ENCODE peak calls at places on chromosomes 12 and 14, in seven cellular contexts. One of them, this sample, is unnamed.

GRCh38 chr14:102206901-102207300 is 67.2 kb downstream of the WDR20 start:
- DNase-seq in thyroid gland: no peak
- DNase-seq in ovary: no peak
- DNase-seq in stomach: peak; percentile 24
- DNase-seq in H1: no peak
- DNase-seq in A549: no peak
- DNase-seq in K562: no peak
- DNase-seq in this sample: no peak

GRCh38 chr12:131536766-131537165 is 174.1 kb upstream of the SFSWAP start:
- DNase-seq in ovary: no peak
- DNase-seq in stomach: no peak
- DNase-seq in A549: no peak
- DNase-seq in K562: no peak
- DNase-seq in thyroid gland: no peak
- DNase-seq in H1: no peak
- DNase-seq in this sample: no peak

GRCh38 chr14:99996951-99997571 is 68.2 kb upstream of the EVL start:
- DNase-seq in H1: no peak
- DNase-seq in K562: no peak
- DNase-seq in A549: no peak
- DNase-seq in stomach: no peak
- DNase-seq in ovary: no peak
- DNase-seq in thyroid gland: no peak
- DNase-seq in this sample: no peak

GRCh38 chr12:50635356-50635755 is 128.5 kb upstream of the ATF1 start:
- DNase-seq in K562: no peak
- DNase-seq in stomach: peak; percentile 38
- DNase-seq in A549: no peak
- DNase-seq in ovary: no peak
- DNase-seq in H1: no peak
- DNase-seq in thyroid gland: peak; percentile 75
- DNase-seq in this sample: no peak

GRCh38 chr14:89367449-89368120 is 49.4 kb downstream of the FOXN3 start:
- DNase-seq in stomach: peak; percentile 47
- DNase-seq in ovary: no peak
- DNase-seq in H1: no peak
- DNase-seq in K562: no peak
- DNase-seq in A549: no peak
- DNase-seq in thyroid gland: no peak
- DNase-seq in this sample: no peak

GRCh38 chr12:124674937-124675336 is 107.5 kb upstream of the NCOR2 start:
- DNase-seq in ovary: no peak
- DNase-seq in thyroid gland: no peak
- DNase-seq in H1: no peak
- DNase-seq in stomach: no peak
- DNase-seq in A549: no peak
- DNase-seq in K562: no peak
- DNase-seq in this sample: no peak

GRCh38 chr14:67583711-67584644 is 16.1 kb downstream of the PIGH start:
- DNase-seq in A549: peak; percentile 56
- DNase-seq in thyroid gland: peak; percentile 37
- DNase-seq in ovary: no peak
- DNase-seq in stomach: peak; percentile 42
- DNase-seq in K562: peak; percentile 72
- DNase-seq in H1: no peak
- DNase-seq in this sample: no peak

GRCh38 chr14:68951051-68951797 is 27.9 kb downstream of the ACTN1 start:
- DNase-seq in stomach: peak; percentile 81
- DNase-seq in thyroid gland: peak; percentile 29
- DNase-seq in A549: peak; percentile 95
- DNase-seq in ovary: peak; percentile 87
- DNase-seq in H1: no peak
- DNase-seq in K562: peak; percentile 45
- DNase-seq in this sample: no peak

GRCh38 chr12:51921017-51921725 is 13.9 kb downstream of the ACVRL1 start:
- DNase-seq in stomach: no peak
- DNase-seq in A549: no peak
- DNase-seq in thyroid gland: no peak
- DNase-seq in ovary: no peak
- DNase-seq in H1: no peak
- DNase-seq in K562: no peak
- DNase-seq in this sample: no peak

GRCh38 chr14:26855051-26855753 is 257.4 kb upstream of the NOVA1 start:
- DNase-seq in A549: no peak
- DNase-seq in ovary: no peak
- DNase-seq in stomach: no peak
- DNase-seq in thyroid gland: no peak
- DNase-seq in H1: no peak
- DNase-seq in K562: no peak
- DNase-seq in this sample: no peak

GRCh38 chr14:67940476-67940875 is 120.9 kb downstream of the RAD51B start:
- DNase-seq in thyroid gland: no peak
- DNase-seq in ovary: no peak
- DNase-seq in K562: no peak
- DNase-seq in H1: no peak
- DNase-seq in A549: no peak
- DNase-seq in stomach: no peak
- DNase-seq in this sample: no peak

GRCh38 chr14:61444215-61444768 is 122.9 kb downstream of the PRKCH start:
- DNase-seq in A549: no peak
- DNase-seq in ovary: no peak
- DNase-seq in stomach: no peak
- DNase-seq in H1: no peak
- DNase-seq in K562: peak; percentile 12
- DNase-seq in thyroid gland: no peak
- DNase-seq in this sample: no peak

GRCh38 chr12:92340441-92341332 is 195.0 kb upstream of the BTG1 start:
- DNase-seq in A549: no peak
- DNase-seq in K562: peak; percentile 55
- DNase-seq in thyroid gland: no peak
- DNase-seq in H1: no peak
- DNase-seq in ovary: no peak
- DNase-seq in stomach: no peak
- DNase-seq in this sample: no peak

GRCh38 chr12:16515666-16516065 is 90.3 kb downstream of the LMO3 start:
- DNase-seq in H1: no peak
- DNase-seq in stomach: no peak
- DNase-seq in ovary: no peak
- DNase-seq in K562: no peak
- DNase-seq in A549: no peak
- DNase-seq in thyroid gland: no peak
- DNase-seq in this sample: no peak

GRCh38 chr14:29545714-29546113 is 381.9 kb downstream of the PRKD1 start:
- DNase-seq in thyroid gland: no peak
- DNase-seq in stomach: no peak
- DNase-seq in ovary: no peak
- DNase-seq in K562: no peak
- DNase-seq in A549: no peak
- DNase-seq in H1: no peak
- DNase-seq in this sample: no peak

GRCh38 chr14:99413972-99414371 is 66.7 kb downstream of the SETD3 start:
- DNase-seq in thyroid gland: no peak
- DNase-seq in H1: no peak
- DNase-seq in K562: no peak
- DNase-seq in stomach: no peak
- DNase-seq in ovary: no peak
- DNase-seq in A549: no peak
- DNase-seq in this sample: no peak

GRCh38 chr12:116066381-116067230 is 210.9 kb downstream of the MED13L start:
- DNase-seq in thyroid gland: peak; percentile 68
- DNase-seq in H1: no peak
- DNase-seq in K562: peak; percentile 69
- DNase-seq in A549: peak; percentile 72
- DNase-seq in ovary: no peak
- DNase-seq in stomach: peak; percentile 57
- DNase-seq in this sample: no peak

GRCh38 chr14:53151867-53152626 is 1.1 kb downstream of the DDHD1 start:
- DNase-seq in A549: peak; percentile 68
- DNase-seq in K562: peak; percentile 34
- DNase-seq in thyroid gland: peak; percentile 49
- DNase-seq in stomach: peak; percentile 55
- DNase-seq in H1: no peak
- DNase-seq in ovary: peak; percentile 35
- DNase-seq in this sample: no peak

GRCh38 chr12:22532317-22532716 is 12.0 kb downstream of the C2CD5 start:
- DNase-seq in H1: no peak
- DNase-seq in A549: no peak
- DNase-seq in stomach: no peak
- DNase-seq in thyroid gland: no peak
- DNase-seq in K562: no peak
- DNase-seq in ovary: no peak
- DNase-seq in this sample: no peak

DNA sequence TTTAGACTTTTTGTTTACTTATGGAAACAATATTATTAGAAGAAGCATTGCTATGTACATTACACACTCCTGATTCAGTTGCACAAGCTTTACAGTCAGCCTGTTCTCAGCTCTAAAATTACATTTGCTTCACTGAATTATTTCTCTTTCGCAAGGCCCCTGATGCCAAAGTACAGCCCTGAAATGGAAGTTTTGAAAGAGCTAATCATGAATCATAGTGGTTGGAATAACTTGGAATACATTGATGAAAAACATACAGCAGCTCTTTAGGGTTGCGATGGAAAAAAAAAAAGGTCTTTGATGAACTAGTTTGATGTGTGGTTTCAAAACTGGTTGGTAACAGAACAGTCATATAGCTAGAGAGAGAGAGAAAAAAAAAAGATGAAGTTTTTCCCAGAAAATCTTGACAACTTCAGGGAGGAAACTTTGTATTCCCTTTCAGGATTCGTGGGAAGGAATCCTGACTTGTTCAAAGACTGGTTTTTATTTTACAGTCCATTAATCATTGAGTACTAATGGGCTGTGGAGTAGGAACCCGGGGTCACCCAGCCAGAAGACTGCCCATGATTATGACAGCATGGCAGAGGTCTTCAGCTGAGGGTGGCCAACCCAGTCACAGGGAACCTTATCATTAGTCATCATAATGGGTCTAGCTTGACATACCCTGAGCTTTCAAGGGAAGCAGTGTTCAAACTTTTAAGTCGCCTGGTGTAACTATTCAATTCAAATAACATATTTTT is 460.1 kb downstream of the NAV3 start:
- DNase-seq in H1: no peak
- DNase-seq in A549: peak; percentile 70
- DNase-seq in ovary: no peak
- DNase-seq in stomach: no peak
- DNase-seq in K562: no peak
- DNase-seq in thyroid gland: no peak
- DNase-seq in this sample: no peak
- H3K4me3 ChIP-seq in H1: no peak overlapping the region
- H3K4me3 ChIP-seq in A549: no peak overlapping the region
- H3K4me3 ChIP-seq in ovary: no peak overlapping the region
- H3K4me3 ChIP-seq in stomach: no peak overlapping the region
- H3K4me3 ChIP-seq in K562: no peak overlapping the region
- H3K4me3 ChIP-seq in thyroid gland: no peak overlapping the region
- H3K4me3 ChIP-seq in this sample: no peak overlapping the region

GRCh38 chr12:117143008-117143532 is 43.9 kb upstream of the TESC start:
- DNase-seq in A549: peak; percentile 99
- DNase-seq in stomach: peak; percentile 64
- DNase-seq in ovary: no peak
- DNase-seq in K562: no peak
- DNase-seq in thyroid gland: no peak
- DNase-seq in H1: no peak
- DNase-seq in this sample: no peak
- TF ChIP-seq POLR2A in A549: no peak
- TF ChIP-seq POLR2A in stomach: no peak
- TF ChIP-seq POLR2A in ovary: no peak
- TF ChIP-seq POLR2A in K562: no peak
- TF ChIP-seq POLR2A in thyroid gland: no peak
- TF ChIP-seq POLR2A in H1: no peak
- TF ChIP-seq POLR2A in this sample: no peak

GRCh38 chr12:119679490-119679889 is 11.6 kb downstream of the PRKAB1 start:
- DNase-seq in K562: no peak
- DNase-seq in stomach: no peak
- DNase-seq in A549: no peak
- DNase-seq in ovary: no peak
- DNase-seq in H1: no peak
- DNase-seq in thyroid gland: no peak
- DNase-seq in this sample: no peak
- H3K4me1 ChIP-seq in K562: no peaks in the 10 kb centered on the region
- H3K4me1 ChIP-seq in stomach: peaks cover 37% of the 10 kb centered on the region
- H3K4me1 ChIP-seq in A549: peaks cover 8% of the 10 kb centered on the region
- H3K4me1 ChIP-seq in ovary: peaks cover 3% of the 10 kb centered on the region
- H3K4me1 ChIP-seq in H1: no peaks in the 10 kb centered on the region
- H3K4me1 ChIP-seq in thyroid gland: peaks cover 59% of the 10 kb centered on the region
- H3K4me1 ChIP-seq in this sample: peaks cover 10% of the 10 kb centered on the region

GRCh38 chr12:105106621-105107020 is 910 bp upstream of the WASHC4 start:
- DNase-seq in stomach: no peak
- DNase-seq in K562: no peak
- DNase-seq in A549: no peak
- DNase-seq in H1: no peak
- DNase-seq in ovary: no peak
- DNase-seq in thyroid gland: no peak
- DNase-seq in this sample: no peak

GRCh38 chr12:105110851-105111250 is 3.3 kb downstream of the WASHC4 start:
- DNase-seq in ovary: no peak
- DNase-seq in H1: no peak
- DNase-seq in K562: no peak
- DNase-seq in A549: no peak
- DNase-seq in thyroid gland: no peak
- DNase-seq in stomach: no peak
- DNase-seq in this sample: no peak

GRCh38 chr12:105107176-105107496 is 395 bp upstream of the WASHC4 start:
- DNase-seq in K562: no peak
- DNase-seq in thyroid gland: no peak
- DNase-seq in ovary: no peak
- DNase-seq in H1: no peak
- DNase-seq in A549: peak; percentile 73
- DNase-seq in stomach: no peak
- DNase-seq in this sample: no peak

GRCh38 chr12:105107497-105108371 is at the start of gene WASHC4:
- DNase-seq in stomach: peak; percentile 94
- DNase-seq in thyroid gland: peak; percentile 95
- DNase-seq in K562: peak; percentile 96
- DNase-seq in H1: peak; percentile 76
- DNase-seq in A549: peak; percentile 94
- DNase-seq in ovary: peak; percentile 91
- DNase-seq in this sample: peak; percentile 93

DNA sequence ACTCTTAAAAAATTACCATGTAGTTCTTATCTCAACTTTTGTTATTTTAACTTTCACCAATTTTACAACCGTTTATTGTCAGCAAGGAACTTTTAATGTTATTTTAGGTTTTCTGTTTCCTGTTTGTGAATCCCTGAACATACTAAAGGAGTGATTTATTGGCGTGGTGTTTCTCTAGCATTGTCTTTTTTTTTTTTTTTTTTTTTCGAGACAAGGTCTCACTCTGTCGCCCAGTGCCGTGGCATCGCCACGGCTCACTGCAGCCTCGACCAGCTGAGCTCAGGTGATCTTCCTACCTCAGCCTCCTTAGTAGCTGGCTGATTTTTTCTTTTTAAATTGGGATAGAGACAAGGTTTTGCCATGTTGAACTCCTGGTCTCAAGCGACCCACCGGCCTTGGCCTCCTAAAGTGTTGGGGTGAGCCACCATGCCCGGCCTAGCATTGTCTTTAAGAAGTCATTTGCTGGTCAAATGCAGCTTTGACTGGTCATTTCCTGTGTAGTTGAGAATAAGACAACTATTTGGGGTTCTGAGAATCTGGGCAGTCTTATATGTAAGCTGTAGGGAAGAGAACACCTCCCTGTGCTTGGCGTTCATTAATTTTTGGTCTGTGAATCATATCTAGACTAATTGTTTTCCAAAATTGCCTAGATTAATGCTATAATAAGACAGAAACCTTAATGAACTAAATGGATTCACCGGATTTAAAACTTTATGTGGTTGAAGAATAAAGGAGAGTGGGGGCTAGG is 2.1 kb downstream of the WASHC4 start:
- DNase-seq in ovary: no peak
- DNase-seq in stomach: no peak
- DNase-seq in A549: peak; percentile 36
- DNase-seq in H1: no peak
- DNase-seq in K562: peak; percentile 50
- DNase-seq in thyroid gland: peak; percentile 74
- DNase-seq in this sample: no peak
- H3K4me3 ChIP-seq in ovary: peak overlapping the region; percentile 98
- H3K4me3 ChIP-seq in stomach: peak overlapping the region; percentile 84
- H3K4me3 ChIP-seq in A549: peak overlapping the region; percentile 75
- H3K4me3 ChIP-seq in H1: peak overlapping the region; percentile 9
- H3K4me3 ChIP-seq in K562: peak overlapping the region; percentile 78
- H3K4me3 ChIP-seq in thyroid gland: no peak overlapping the region
- H3K4me3 ChIP-seq in this sample: peak overlapping the region; percentile 99